ENCODE peak calls at places on chromosomes 16 and 17, in four cellular contexts. L, Q, J and T are unnamed samples.

GRCh38 chr17:80005360-80006338 is 30.0 kb downstream of the TBC1D16 start:
- DNase-seq in L (peak), Q (peak), J (peak), T (peak)

GRCh38 chr16:5416013-5416412 is 318.4 kb upstream of the EEF2KMT start:
- DNase-seq in L (no peak), Q (no peak), J (no peak), T (no peak)

GRCh38 chr17:19876524-19877161 is 8.9 kb upstream of the ULK2 start:
- DNase-seq in L (peak), Q (no peak), J (peak), T (no peak)

GRCh38 chr17:57086069-57086930 is 1.3 kb downstream of the AKAP1 start:
- DNase-seq in L (no peak), Q (peak), J (peak), T (peak)

GRCh38 chr17:80365983-80366382 is 49.0 kb upstream of the ENDOV start:
- DNase-seq in L (no peak), Q (no peak), J (no peak), T (no peak)

GRCh38 chr16:534089-534635 is 6.7 kb downstream of the CAPN15 start:
- DNase-seq in L (peak), Q (no peak), J (no peak), T (no peak)

GRCh38 chr17:78665385-78665951 is 88.3 kb upstream of the DNAH17 start:
- DNase-seq in L (no peak), Q (no peak), J (no peak), T (no peak)

GRCh38 chr17:63452091-63452978 is 6.2 kb upstream of the CYB561 start:
- DNase-seq in L (no peak), Q (no peak), J (peak), T (no peak)

GRCh38 chr16:50814043-50814442 is 72.2 kb downstream of the CYLD start:
- DNase-seq in L (no peak), Q (no peak), J (no peak), T (no peak)

GRCh38 chr17:45291170-45291805 is 25.5 kb downstream of the MAP3K14 start:
- DNase-seq in L (no peak), Q (peak), J (peak), T (no peak)

GRCh38 chr16:30382398-30383015 is at the start of gene SEPTIN1:
- DNase-seq in L (no peak), Q (no peak), J (no peak), T (no peak)

GRCh38 chr17:56638536-56639177 is 45.2 kb downstream of the NOG start:
- DNase-seq in L (no peak), Q (peak), J (no peak), T (no peak)

GRCh38 chr17:64984776-64985521 is 65.7 kb upstream of the LRRC37A3 start:
- DNase-seq in L (no peak), Q (no peak), J (peak), T (peak)

GRCh38 chr17:75178453-75178852 is 4.3 kb downstream of the SUMO2 start:
- DNase-seq in L (no peak), Q (no peak), J (no peak), T (no peak)

GRCh38 chr17:77320501-77321256 is 179.9 kb downstream of the SEC14L1 start:
- DNase-seq in L (peak), Q (peak), J (peak), T (peak)

GRCh38 chr17:80498242-80498919 is 22.0 kb upstream of the NPTX1 start:
- DNase-seq in L (peak), Q (peak), J (no peak), T (peak)

GRCh38 chr16:20874088-20874581 is 26.0 kb downstream of the DCUN1D3 start:
- DNase-seq in L (no peak), Q (peak), J (no peak), T (peak)

GRCh38 chr17:78921437-78921971 is 3.7 kb downstream of the TIMP2 start:
- DNase-seq in L (peak), Q (no peak), J (peak), T (no peak)

GRCh38 chr17:61235821-61236197 is 163.8 kb upstream of the TBX2 start:
- DNase-seq in L (no peak), Q (peak), J (no peak), T (peak)

GRCh38 chr16:73888840-73889577 is 407.6 kb upstream of the PSMD7 start:
- DNase-seq in L (no peak), Q (no peak), J (no peak), T (no peak)

GRCh38 chr17:21252875-21253645 is at the start of gene NATD1:
- DNase-seq in L (peak), Q (peak), J (peak), T (peak)

GRCh38 chr17:70168979-70169706 is at the start of gene KCNJ2:
- DNase-seq in L (peak), Q (peak), J (peak), T (peak)

GRCh38 chr16:85152414-85153030 is 40.2 kb upstream of the CIBAR2 start:
- DNase-seq in L (peak), Q (no peak), J (no peak), T (no peak)

GRCh38 chr16:14015948-14016347 is 55.2 kb upstream of the MRTFB start:
- DNase-seq in L (no peak), Q (peak), J (peak), T (peak)

GRCh38 chr16:79601092-79601977 is 798 bp upstream of the MAF start:
- DNase-seq in L (peak), Q (peak), J (peak), T (peak)

GRCh38 chr16:75647492-75648264 is at the start of the genes KARS1 and TERF2IP:
- DNase-seq in L (peak), Q (peak), J (peak), T (peak)

GRCh38 chr16:85286066-85286712 is 173.9 kb upstream of the CIBAR2 start:
- DNase-seq in L (peak), Q (peak), J (peak), T (peak)

GRCh38 chr17:3796822-3797170 is 4.2 kb downstream of the ITGAE start:
- DNase-seq in L (no peak), Q (no peak), J (no peak), T (no peak)

GRCh38 chr16:75061677-75062076 is 54.9 kb downstream of the LDHD start:
- DNase-seq in L (no peak), Q (no peak), J (no peak), T (no peak)

GRCh38 chr17:49545007-49545660 is 30.5 kb upstream of the NXPH3 start:
- DNase-seq in L (no peak), Q (no peak), J (no peak), T (no peak)

GRCh38 chr17:19306160-19307111 is 56.1 kb downstream of the B9D1 start:
- DNase-seq in L (no peak), Q (no peak), J (peak), T (no peak)

GRCh38 chr17:81487487-81488275 is 24.9 kb downstream of the ACTG1 start:
- DNase-seq in L (peak), Q (peak), J (peak), T (peak)

GRCh38 chr17:79626156-79626890 is 15.5 kb upstream of the RBFOX3 start:
- DNase-seq in L (no peak), Q (no peak), J (no peak), T (no peak)

GRCh38 chr16:88566158-88566557 is 4.0 kb upstream of the ZC3H18 start:
- DNase-seq in L (no peak), Q (peak), J (no peak), T (peak)

GRCh38 chr16:30992381-30992780 is 7.4 kb downstream of the HSD3B7 start:
- DNase-seq in L (no peak), Q (no peak), J (no peak), T (no peak)

GRCh38 chr17:4948997-4949320 is 629 bp upstream of the PFN1 start:
- DNase-seq in L (peak), Q (peak), J (peak), T (peak)

GRCh38 chr16:56645311-56645710 is 6.4 kb upstream of the MT1B start:
- DNase-seq in L (no peak), Q (no peak), J (no peak), T (no peak)

GRCh38 chr16:56645838-56646237 is 5.8 kb upstream of the MT1B start:
- DNase-seq in L (no peak), Q (no peak), J (no peak), T (no peak)

GRCh38 chr16:56641166-56641565 is 2.7 kb downstream of the MT1A start:
- DNase-seq in L (no peak), Q (no peak), J (peak), T (no peak)

GRCh38 chr16:56643833-56644232 is 5.4 kb downstream of the MT1A start:
- DNase-seq in L (no peak), Q (no peak), J (no peak), T (no peak)

DNA sequence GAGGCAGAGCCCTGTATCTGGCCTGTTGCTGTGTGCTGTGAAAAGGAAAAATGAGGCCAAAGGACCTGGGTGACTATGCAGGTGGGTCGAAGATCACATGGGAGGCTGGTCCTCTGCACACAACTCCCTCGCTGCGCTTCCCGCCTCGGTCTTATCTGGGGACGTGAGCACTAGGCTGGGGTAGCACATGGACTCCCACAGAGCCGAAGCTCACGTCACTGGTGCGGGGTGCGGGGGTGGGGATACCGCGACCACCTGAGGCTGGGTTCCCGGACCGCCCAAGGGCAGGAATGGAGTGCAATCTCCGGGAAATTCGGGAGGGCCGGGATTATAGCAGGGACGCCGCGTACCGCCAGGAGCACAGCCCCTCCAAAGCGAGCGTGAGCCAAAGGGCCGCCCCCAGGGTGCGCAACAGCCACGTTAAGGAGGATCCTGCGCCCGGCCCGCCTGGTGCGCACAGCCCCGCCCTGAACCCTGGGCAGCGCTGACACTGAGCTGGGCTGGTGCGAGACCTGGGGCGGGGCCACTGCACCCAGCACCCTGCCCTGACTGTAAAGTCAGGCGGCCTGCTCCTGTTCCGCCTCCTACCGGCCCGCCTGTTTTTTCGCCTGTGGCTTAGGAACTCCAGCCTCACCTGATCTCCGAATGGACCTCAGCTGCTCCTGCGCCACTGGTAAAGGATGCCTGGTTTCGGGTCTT is 4.8 kb downstream of the MT1A start:
- DNase-seq in L (peak), Q (peak), J (peak), T (peak)
- TF ChIP-seq CTCF in L (peak), Q (peak), J (no peak), T (peak)

GRCh38 chr17:38355256-38355655 is 3.6 kb downstream of the SOCS7 start:
- DNase-seq in L (no peak), Q (no peak), J (no peak), T (no peak)
- H3K4me3 ChIP-seq in L (no peak), Q (no peak), J (no peak), T (no peak)

GRCh38 chr16:69111831-69112230 is 6.4 kb downstream of the HAS3 start:
- DNase-seq in L (no peak), Q (no peak), J (no peak), T (no peak)

GRCh38 chr16:69113216-69113615 is 7.8 kb downstream of the HAS3 start:
- DNase-seq in L (no peak), Q (no peak), J (no peak), T (no peak)

GRCh38 chr16:69111216-69111615 is 5.8 kb downstream of the HAS3 start:
- DNase-seq in L (no peak), Q (no peak), J (no peak), T (no peak)

GRCh38 chr16:69114346-69114975 is 9.0 kb downstream of the HAS3 start:
- DNase-seq in L (no peak), Q (no peak), J (no peak), T (no peak)

GRCh38 chr16:69112285-69113129 is 7.1 kb downstream of the HAS3 start:
- DNase-seq in L (peak), Q (peak), J (peak), T (peak)
- TF ChIP-seq CTCF in L (peak), Q (peak), J (peak), T (peak)

GRCh38 chr17:7709031-7709430 is 4.0 kb downstream of the EFNB3 start:
- DNase-seq in L (no peak), Q (no peak), J (no peak), T (no peak)
- H3K4me3 ChIP-seq in L (no peak), Q (no peak), J (no peak), T (no peak)

GRCh38 chr17:40173778-40174135 is 3.5 kb upstream of the RAPGEFL1 start:
- DNase-seq in L (no peak), Q (no peak), J (no peak), T (no peak)
- TF ChIP-seq CTCF in L (no peak), Q (no peak), J (no peak), T (no peak)